ENCODE peak calls at places on chromosomes 2 and 18, in seven cellular contexts. H is H1, V is HCT116, Z is GM12878, Q is SK-N-SH, Y is K562, U is HepG2. A is an unnamed sample.

GRCh38 chr2:660477-661214 is 16.6 kb downstream of the TMEM18 start:
- DNase-seq in H (peak; percentile 43), V (no peak), Z (no peak), Q (no peak), Y (no peak), U (no peak), A (no peak)

GRCh38 chr2:174062934-174063333 is 97.8 kb upstream of the SP3 start:
- DNase-seq in H (no peak), V (no peak), Z (no peak), Q (no peak), Y (no peak), U (no peak), A (no peak)

GRCh38 chr18:68428026-68428425 is 286.9 kb downstream of the TMX3 start:
- DNase-seq in H (no peak), V (no peak), Z (no peak), Q (no peak), Y (no peak), U (no peak), A (no peak)

GRCh38 chr18:55334875-55335274 is 253.1 kb downstream of the TCF4 start:
- DNase-seq in H (no peak), V (no peak), Z (no peak), Q (no peak), Y (no peak), U (no peak), A (peak; percentile 4)

GRCh38 chr2:73926493-73927327 is at the start of gene DGUOK:
- DNase-seq in H (peak; percentile 87), V (peak; percentile 99), Z (peak; percentile 97), Q (peak; percentile 92), Y (peak; percentile 95), U (peak; percentile 99), A (peak; percentile 98)

GRCh38 chr2:152925540-152926448 is 207.4 kb downstream of the ARL6IP6 start:
- DNase-seq in H (peak; percentile 49), V (peak; percentile 79), Z (peak; percentile 11), Q (peak; percentile 51), Y (peak; percentile 40), U (peak; percentile 74), A (no peak)

GRCh38 chr18:25457196-25457595 is 105.2 kb upstream of the ZNF521 start:
- DNase-seq in H (no peak), V (no peak), Z (no peak), Q (no peak), Y (no peak), U (no peak), A (no peak)

GRCh38 chr2:29528371-29528770 is 393.0 kb downstream of the ALK start:
- DNase-seq in H (no peak), V (no peak), Z (no peak), Q (no peak), Y (no peak), U (no peak), A (no peak)

GRCh38 chr2:170714156-170715061 is 728 bp upstream of the SP5 start:
- DNase-seq in H (no peak), V (no peak), Z (no peak), Q (peak; percentile 58), Y (peak; percentile 96), U (no peak), A (peak; percentile 77)

GRCh38 chr2:45119855-45120254 is 110.6 kb upstream of the SIX2 start:
- DNase-seq in H (no peak), V (no peak), Z (no peak), Q (no peak), Y (no peak), U (no peak), A (peak; percentile 69)

GRCh38 chr2:70753978-70754377 is 14.0 kb downstream of the ADD2 start:
- DNase-seq in H (no peak), V (no peak), Z (no peak), Q (no peak), Y (no peak), U (no peak), A (no peak)

GRCh38 chr18:9874730-9875129 is 11.0 kb upstream of the TXNDC2 start:
- DNase-seq in H (no peak), V (no peak), Z (no peak), Q (no peak), Y (no peak), U (no peak), A (no peak)

DNA sequence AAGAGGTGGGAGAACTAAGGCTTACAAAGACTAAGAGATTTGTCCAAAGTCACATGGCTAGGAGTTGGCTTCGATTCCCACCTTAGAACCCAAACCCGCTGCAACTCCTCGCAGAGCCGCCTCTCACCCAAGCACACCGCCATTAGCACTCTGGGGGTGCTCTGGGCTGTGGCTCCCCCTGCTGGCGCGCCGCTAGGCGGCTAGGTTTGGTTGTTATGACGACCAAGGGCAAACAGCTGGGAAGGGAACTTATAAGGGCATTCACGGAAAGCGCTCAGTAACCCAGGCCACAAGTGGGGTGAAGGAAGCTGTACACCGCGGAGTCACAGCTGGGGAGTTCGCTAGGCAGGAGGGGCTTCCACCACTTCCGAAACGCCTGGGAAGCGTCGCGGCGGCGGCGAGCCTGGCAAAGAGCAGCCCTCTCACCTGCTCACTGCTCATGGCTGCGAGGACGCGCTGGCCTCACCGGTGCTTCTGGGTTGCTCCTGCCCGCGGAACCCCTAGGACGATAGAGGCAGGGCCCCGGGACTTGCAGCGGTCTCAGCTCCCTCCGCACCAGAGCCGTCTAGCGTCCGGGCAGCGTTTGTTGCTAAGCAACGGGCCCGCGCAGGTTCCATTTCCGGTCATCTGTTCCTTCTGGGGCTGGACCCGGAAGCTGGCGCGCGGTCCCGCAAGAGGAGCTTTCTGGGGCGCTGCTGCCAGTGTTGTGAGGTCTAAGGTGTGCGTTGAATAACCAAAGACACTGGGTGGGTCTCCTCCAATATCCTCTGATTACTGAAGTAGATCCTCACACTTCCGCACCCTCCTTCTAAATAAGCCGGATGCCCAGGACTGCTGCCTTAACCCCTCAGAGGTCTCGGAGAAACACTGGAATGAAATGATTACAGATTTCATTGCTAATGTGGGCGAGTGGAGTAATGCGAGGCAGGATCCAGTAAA is at the start of gene DNAH7:
- DNase-seq in H (peak; percentile 65), V (peak; percentile 31), Z (peak; percentile 64), Q (peak; percentile 87), Y (peak; percentile 82), U (peak; percentile 70), A (peak; percentile 83)
- TF ChIP-seq JUND in H (no peak), V (no peak), Z (no peak), Q (no peak), Y (no peak), U (no peak), A (no peak)

GRCh38 chr2:31805688-31806087 is 205.1 kb downstream of the MEMO1 start:
- DNase-seq in H (no peak), V (no peak), Z (no peak), Q (no peak), Y (no peak), U (no peak), A (no peak)

GRCh38 chr2:31813016-31813415 is 197.8 kb downstream of the MEMO1 start:
- DNase-seq in H (no peak), V (no peak), Z (no peak), Q (no peak), Y (no peak), U (no peak), A (no peak)

GRCh38 chr2:31812051-31812798 is 198.6 kb downstream of the MEMO1 start:
- DNase-seq in H (no peak), V (no peak), Z (peak; percentile 68), Q (no peak), Y (peak; percentile 56), U (peak; percentile 93), A (no peak)

DNA sequence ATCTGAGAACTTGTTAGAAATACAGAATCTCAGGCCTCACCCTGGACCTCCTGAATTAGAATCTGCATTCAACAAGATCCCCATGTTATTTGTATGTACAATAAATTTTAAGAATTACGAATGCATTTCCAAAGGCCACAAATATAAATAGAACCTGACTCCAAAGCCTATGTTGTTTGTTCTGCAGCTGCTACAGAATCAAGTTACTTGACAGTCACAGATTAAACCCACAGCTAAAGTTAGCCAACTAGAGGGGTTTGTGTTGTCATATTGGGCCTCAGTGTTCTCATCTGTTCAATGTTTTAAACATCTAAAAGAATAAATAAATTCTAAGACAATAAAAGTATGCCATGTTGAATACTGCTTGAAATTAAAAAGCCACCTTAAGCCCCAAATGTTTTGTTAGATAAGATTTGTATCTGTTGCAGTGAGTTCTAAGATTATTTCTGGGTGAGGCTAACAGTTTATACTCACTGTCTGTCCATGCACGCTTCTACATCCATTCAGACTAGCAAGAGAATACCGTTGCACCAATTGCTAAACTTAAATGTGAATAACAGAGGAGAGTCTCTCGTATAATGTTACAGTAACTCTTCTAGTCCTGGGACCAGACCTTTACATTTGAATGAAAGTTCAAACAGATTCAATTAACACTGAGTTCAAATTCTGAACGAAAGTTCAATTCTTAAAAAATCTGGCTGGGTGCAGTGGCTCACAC is 200.4 kb downstream of the MEMO1 start:
- DNase-seq in H (no peak), V (no peak), Z (no peak), Q (no peak), Y (no peak), U (no peak), A (no peak)
- TF ChIP-seq JUND in H (no peak), V (no peak), Z (no peak), Q (no peak), Y (no peak), U (no peak), A (no peak)

DNA sequence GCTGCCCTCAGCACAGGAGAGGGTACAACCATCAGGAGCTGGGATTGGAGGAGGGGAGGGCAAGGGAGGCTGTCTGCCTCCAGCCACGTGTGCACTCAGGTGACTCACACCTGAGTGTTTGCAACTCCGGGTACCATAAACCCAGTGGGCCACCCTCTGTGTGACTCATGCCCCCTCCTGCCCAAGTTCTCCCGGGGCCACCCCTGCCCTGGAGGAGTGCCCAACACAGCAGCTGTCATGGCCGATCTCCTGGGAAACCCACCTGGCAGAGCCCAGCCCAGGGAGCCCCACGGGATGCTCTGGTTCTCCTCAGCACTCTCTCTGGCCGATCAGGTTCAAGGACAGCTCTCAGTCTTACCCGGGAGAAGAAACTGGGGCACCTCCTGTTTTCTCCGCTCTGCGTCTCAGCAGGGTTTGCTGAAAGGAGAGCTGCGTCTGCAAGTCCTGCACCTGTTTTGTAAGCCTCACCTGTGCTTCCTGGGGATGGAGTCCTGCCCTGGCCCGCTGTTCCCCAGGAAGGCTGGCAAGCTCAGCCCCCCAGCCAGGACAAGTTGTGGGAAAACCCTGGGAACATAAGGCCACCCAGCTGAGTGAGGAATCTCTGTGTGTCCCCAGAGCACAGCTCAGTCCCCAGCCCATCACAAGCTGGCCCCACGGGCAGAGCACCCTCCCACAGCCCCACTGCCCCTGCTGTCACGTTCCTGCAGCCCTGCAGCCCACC is 44.0 kb upstream of the UBE2F start:
- DNase-seq in H (no peak), V (peak; percentile 49), Z (no peak), Q (peak; percentile 53), Y (no peak), U (no peak), A (no peak)
- TF ChIP-seq JUND in H (no peak), V (peak; percentile 82), Z (no peak), Q (no peak), Y (no peak), U (no peak), A (no peak)

DNA sequence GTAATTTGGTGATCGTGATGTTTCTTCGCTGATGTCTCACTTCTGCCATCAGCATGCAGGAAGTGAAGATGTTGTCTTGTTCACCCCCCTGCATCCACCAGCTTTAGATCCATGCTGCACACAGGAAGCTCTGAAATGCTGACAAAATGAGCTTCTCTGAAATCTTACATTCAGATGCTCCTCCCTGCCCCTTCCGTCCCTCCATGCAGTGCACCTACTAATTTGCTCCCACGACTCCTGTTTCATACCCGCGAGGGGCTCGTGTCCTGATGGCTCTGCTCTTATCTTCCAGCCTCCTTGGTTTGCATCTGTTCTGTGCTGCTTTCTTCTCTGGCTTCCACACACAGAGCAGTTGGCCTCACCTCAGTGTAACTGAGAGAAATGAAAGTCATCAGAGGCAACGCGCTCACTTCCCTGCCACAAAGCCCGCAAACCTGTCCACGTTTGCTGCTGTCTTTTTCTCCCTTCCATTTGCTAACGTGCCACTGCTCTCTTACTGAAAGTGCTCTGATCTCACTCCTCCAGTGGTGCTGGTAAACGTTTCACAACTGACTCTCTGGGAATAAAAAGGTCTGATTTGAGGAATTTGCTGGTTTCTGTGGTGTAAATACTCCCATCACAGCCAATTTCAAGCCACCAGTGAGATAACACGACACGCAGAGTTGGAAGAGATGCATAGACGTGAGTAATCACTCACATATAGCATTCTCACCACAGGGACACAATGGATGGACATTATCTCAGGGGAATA is 41.0 kb upstream of the MGAT4A start:
- DNase-seq in H (no peak), V (no peak), Z (no peak), Q (no peak), Y (no peak), U (no peak), A (no peak)
- TF ChIP-seq JUND in H (no peak), V (no peak), Z (no peak), Q (no peak), Y (no peak), U (no peak), A (no peak)